ENCODE peak calls at places on chromosomes 6 and 20, in six cellular contexts. D is HCT116, J is GM23338, H is OCI-LY7, T is PC-3, A is neural progenitor cell. X is an unnamed sample.

GRCh38 chr6:149203509-149203908 is 114.0 kb upstream of the TAB2 start:
- DNase-seq in D (no peak), J (no peak), H (no peak), T (no peak), A (no peak), X (no peak)

GRCh38 chr6:99822741-99823512 is 171.1 kb downstream of the MCHR2 start:
- DNase-seq in D (peak; percentile 37), J (peak; percentile 29), H (peak; percentile 9), T (peak; percentile 66), A (peak; percentile 64), X (peak; percentile 84)

GRCh38 chr6:30101939-30102700 is 10.8 kb downstream of the TRIM31 start:
- DNase-seq in D (peak; percentile 74), J (peak; percentile 96), H (peak; percentile 38), T (peak; percentile 93), A (peak; percentile 79), X (peak; percentile 97)

GRCh38 chr6:134577998-134578397 is 260.1 kb upstream of the SGK1 start:
- DNase-seq in D (peak; percentile 1), J (peak; percentile 24), H (no peak), T (peak; percentile 12), A (peak; percentile 6), X (peak; percentile 55)

GRCh38 chr6:74873911-74874310 is 331.9 kb downstream of the COL12A1 start:
- DNase-seq in D (no peak), J (no peak), H (no peak), T (no peak), A (no peak), X (no peak)

GRCh38 chr20:39702716-39703349 is 740.7 kb downstream of the DHX35 start:
- DNase-seq in D (no peak), J (no peak), H (no peak), T (no peak), A (no peak), X (no peak)

GRCh38 chr20:57205625-57206219 is 60.7 kb downstream of the BMP7 start:
- DNase-seq in D (peak; percentile 81), J (no peak), H (no peak), T (peak; percentile 95), A (no peak), X (peak; percentile 97)

GRCh38 chr6:108556864-108557493 is 3.7 kb upstream of the FOXO3 start:
- DNase-seq in D (no peak), J (peak; percentile 41), H (no peak), T (peak; percentile 9), A (peak; percentile 22), X (no peak)

GRCh38 chr6:31658158-31658688 is 2.4 kb downstream of the C6orf47 start:
- DNase-seq in D (no peak), J (no peak), H (no peak), T (no peak), A (no peak), X (no peak)

GRCh38 chr20:61503106-61503505 is 251.0 kb downstream of the CDH4 start:
- DNase-seq in D (no peak), J (no peak), H (no peak), T (no peak), A (no peak), X (no peak)

GRCh38 chr6:76495909-76496308 is 423.4 kb upstream of the IMPG1 start:
- DNase-seq in D (no peak), J (peak; percentile 42), H (peak; percentile 8), T (no peak), A (no peak), X (no peak)

GRCh38 chr20:1422756-1423155 is 29.9 kb upstream of the FKBP1A start:
- DNase-seq in D (no peak), J (no peak), H (no peak), T (peak; percentile 48), A (no peak), X (no peak)

GRCh38 chr20:47305667-47306066 is 50.8 kb downstream of the ZMYND8 start:
- DNase-seq in D (no peak), J (no peak), H (no peak), T (no peak), A (no peak), X (no peak)

GRCh38 chr20:33713865-33714367 is 6.2 kb downstream of the PXMP4 start:
- DNase-seq in D (no peak), J (no peak), H (no peak), T (no peak), A (no peak), X (no peak)

GRCh38 chr6:129866256-129866655 is 5.1 kb upstream of the TMEM244 start:
- DNase-seq in D (no peak), J (no peak), H (no peak), T (no peak), A (no peak), X (no peak)

GRCh38 chr6:148445620-148446019 is 103.0 kb downstream of the SASH1 start:
- DNase-seq in D (no peak), J (no peak), H (no peak), T (peak; percentile 71), A (no peak), X (peak; percentile 68)

GRCh38 chr20:61437280-61438206 is 185.5 kb downstream of the CDH4 start:
- DNase-seq in D (no peak), J (peak; percentile 64), H (no peak), T (no peak), A (peak; percentile 82), X (peak; percentile 12)

GRCh38 chr20:50284811-50285375 is 94.3 kb downstream of the CEBPB start:
- DNase-seq in D (no peak), J (no peak), H (peak; percentile 29), T (no peak), A (no peak), X (peak; percentile 51)

GRCh38 chr6:36906539-36906938 is 20.8 kb downstream of the C6orf89 start:
- DNase-seq in D (no peak), J (no peak), H (no peak), T (peak; percentile 45), A (no peak), X (no peak)

GRCh38 chr6:106448000-106448426 is 87.5 kb downstream of the CRYBG1 start:
- DNase-seq in D (no peak), J (no peak), H (no peak), T (no peak), A (no peak), X (no peak)

GRCh38 chr6:42405025-42405424 is 46.7 kb downstream of the TRERF1 start:
- DNase-seq in D (no peak), J (peak; percentile 51), H (no peak), T (peak; percentile 41), A (no peak), X (peak; percentile 73)

GRCh38 chr6:7324520-7324919 is 11.5 kb upstream of the SSR1 start:
- DNase-seq in D (no peak), J (no peak), H (no peak), T (no peak), A (no peak), X (no peak)

GRCh38 chr20:45372241-45372640 is 5.9 kb downstream of the TP53TG5 start:
- DNase-seq in D (no peak), J (no peak), H (no peak), T (no peak), A (no peak), X (no peak)
- TF ChIP-seq EZH2phosphoT487 in D (no peak), J (no peak), H (no peak), T (no peak), A (no peak), X (no peak)

DNA sequence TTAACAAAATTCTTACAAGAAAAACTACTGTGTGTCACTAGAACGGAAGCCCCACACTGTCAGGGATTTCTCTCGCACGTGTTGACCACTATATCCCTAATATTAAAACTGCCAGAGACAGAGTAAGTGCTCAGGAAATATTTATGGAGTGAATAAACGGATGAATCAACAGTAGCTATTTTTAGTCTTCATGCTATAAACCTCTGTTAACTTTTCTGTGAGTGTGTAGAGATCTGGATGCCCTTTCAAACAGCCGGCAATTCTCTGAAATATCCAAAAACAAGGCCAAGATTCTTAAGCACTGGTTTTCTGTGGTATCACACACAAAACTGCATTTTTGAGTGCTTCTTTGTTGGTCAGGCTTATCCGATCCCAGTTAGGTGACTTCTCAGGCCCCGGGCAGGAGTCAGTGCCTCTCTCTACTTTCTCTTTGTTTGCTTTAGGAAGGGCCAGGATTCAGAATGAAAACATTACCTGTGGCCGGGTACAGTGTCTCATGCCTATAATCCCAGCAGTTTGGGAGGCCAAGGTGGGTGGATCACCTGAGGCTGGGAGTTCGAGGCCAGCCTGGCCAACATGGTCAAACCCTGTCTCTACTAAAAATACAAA is 15.7 kb downstream of the ATP9A start:
- DNase-seq in D (no peak), J (no peak), H (no peak), T (peak; percentile 97), A (no peak), X (peak; percentile 90)
- H3K27ac ChIP-seq in D (peak overlapping the region; percentile 87), J (peak overlapping the region; percentile 78), H (no peak overlapping the region), T (peak overlapping the region; percentile 87), A (peak overlapping the region; percentile 72), X (peak overlapping the region; percentile 97)

GRCh38 chr6:159884720-159885119 is 6.1 kb upstream of the MAS1 start:
- DNase-seq in D (no peak), J (no peak), H (no peak), T (no peak), A (no peak), X (no peak)
- H2AFZ ChIP-seq in D (no peak overlapping the region), J (no peak overlapping the region), H (no peak overlapping the region), T (no peak overlapping the region), A (no peak overlapping the region), X (no peak overlapping the region)

GRCh38 chr6:127897437-127897836 is 3.4 kb downstream of the THEMIS start:
- DNase-seq in D (no peak), J (no peak), H (no peak), T (no peak), A (no peak), X (no peak)

GRCh38 chr6:127902933-127903332 is 2.1 kb upstream of the THEMIS start:
- DNase-seq in D (no peak), J (no peak), H (no peak), T (no peak), A (no peak), X (no peak)

GRCh38 chr6:127904160-127904559 is 3.3 kb upstream of the THEMIS start:
- DNase-seq in D (no peak), J (peak; percentile 12), H (no peak), T (no peak), A (peak; percentile 19), X (no peak)

GRCh38 chr6:127900935-127901334 is at the start of gene THEMIS:
- DNase-seq in D (no peak), J (no peak), H (no peak), T (no peak), A (no peak), X (no peak)
- TF ChIP-seq EZH2phosphoT487 in D (no peak), J (no peak), H (no peak), T (no peak), A (no peak), X (no peak)

GRCh38 chr6:93784794-93785757 is 365.7 kb upstream of the EPHA7 start:
- DNase-seq in D (no peak), J (no peak), H (no peak), T (peak; percentile 71), A (peak; percentile 27), X (peak; percentile 84)

GRCh38 chr6:93790976-93791375 is 371.6 kb upstream of the EPHA7 start:
- DNase-seq in D (no peak), J (no peak), H (no peak), T (peak; percentile 34), A (no peak), X (peak; percentile 62)

GRCh38 chr6:93789532-93789931 is 370.2 kb upstream of the EPHA7 start:
- DNase-seq in D (no peak), J (no peak), H (no peak), T (no peak), A (no peak), X (no peak)

GRCh38 chr6:93786474-93787330 is 367.3 kb upstream of the EPHA7 start:
- DNase-seq in D (no peak), J (peak; percentile 96), H (no peak), T (peak; percentile 14), A (peak; percentile 89), X (no peak)

GRCh38 chr6:93787841-93788240 is 368.5 kb upstream of the EPHA7 start:
- DNase-seq in D (no peak), J (no peak), H (no peak), T (peak; percentile 18), A (peak; percentile 41), X (peak; percentile 60)
- H3K27ac ChIP-seq in D (no peak overlapping the region), J (peak overlapping the region; percentile 92), H (no peak overlapping the region), T (no peak overlapping the region), A (peak overlapping the region; percentile 99), X (no peak overlapping the region)

X was measured in GM23248.